ENCODE peak calls at places on chromosomes 3 and 15, in nine cellular contexts. E, V, P, S, J, O, F, A and C are unnamed samples.

GRCh38 chr3:186519021-186519658 is 25.0 kb downstream of the CRYGS start:
- DNase-seq in E (no peak), V (no peak), P (no peak), S (no peak), J (no peak), O (no peak), F (no peak), A (no peak), C (no peak)

GRCh38 chr3:99868438-99868723 is 50.7 kb downstream of the CMSS1 start:
- DNase-seq in E (no peak), V (no peak), P (peak; percentile 41), S (no peak), J (no peak), O (no peak), F (peak; percentile 8), A (no peak), C (peak; percentile 10)

GRCh38 chr3:184300377-184300717 is 1.3 kb downstream of the PSMD2 start:
- DNase-seq in E (no peak), V (no peak), P (peak; percentile 29), S (no peak), J (no peak), O (no peak), F (no peak), A (no peak), C (no peak)

GRCh38 chr3:140508545-140508944 is 169.3 kb upstream of the TRIM42 start:
- DNase-seq in E (no peak), V (no peak), P (no peak), S (no peak), J (no peak), O (no peak), F (no peak), A (no peak), C (no peak)

GRCh38 chr15:79113831-79114230 is 23.3 kb upstream of the RASGRF1 start:
- DNase-seq in E (no peak), V (no peak), P (no peak), S (no peak), J (no peak), O (no peak), F (no peak), A (no peak), C (no peak)

GRCh38 chr15:74234598-74234875 is 1.6 kb upstream of the CCDC33 start:
- DNase-seq in E (no peak), V (no peak), P (no peak), S (no peak), J (no peak), O (no peak), F (no peak), A (no peak), C (no peak)

GRCh38 chr3:41241159-41241558 is 41.9 kb downstream of the CTNNB1 start:
- DNase-seq in E (no peak), V (no peak), P (no peak), S (no peak), J (no peak), O (no peak), F (no peak), A (no peak), C (no peak)

GRCh38 chr3:46065294-46065705 is 38.0 kb upstream of the XCR1 start:
- DNase-seq in E (no peak), V (no peak), P (no peak), S (no peak), J (no peak), O (no peak), F (no peak), A (peak; percentile 57), C (peak; percentile 81)

GRCh38 chr3:32143849-32144757 is 37.7 kb downstream of the GPD1L start:
- DNase-seq in E (peak; percentile 75), V (peak; percentile 57), P (peak; percentile 90), S (peak; percentile 55), J (peak; percentile 80), O (peak; percentile 18), F (peak; percentile 75), A (peak; percentile 42), C (peak; percentile 65)

GRCh38 chr3:46405301-46406079 is 1.4 kb downstream of the CCR5AS start:
- DNase-seq in E (peak; percentile 36), V (peak; percentile 21), P (peak; percentile 69), S (no peak), J (no peak), O (no peak), F (no peak), A (peak; percentile 73), C (peak; percentile 50)

DNA sequence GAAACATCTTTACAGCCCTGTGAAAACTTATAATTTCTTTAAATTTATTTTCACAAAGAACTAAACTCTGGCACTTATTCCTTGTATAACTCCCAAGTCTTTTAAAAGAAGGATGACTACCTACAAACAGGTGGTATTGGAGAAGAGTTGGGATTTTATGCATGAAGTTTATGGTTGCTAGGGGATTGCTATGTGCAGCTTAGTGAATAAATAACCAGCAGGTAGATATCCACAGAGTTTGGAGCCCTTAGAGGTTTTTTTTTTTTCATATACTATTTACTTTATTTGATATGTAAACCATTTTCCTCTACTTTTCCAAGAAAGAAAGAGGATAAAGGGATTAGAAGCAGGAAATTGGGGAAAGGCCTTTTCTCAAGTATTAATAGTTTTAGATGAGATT is 91.5 kb downstream of the GPR156 start:
- DNase-seq in E (no peak), V (no peak), P (no peak), S (no peak), J (no peak), O (no peak), F (no peak), A (no peak), C (no peak)
- H3K36me3 ChIP-seq in E (no peaks in the 10 kb centered on the region), V (no peaks in the 10 kb centered on the region), P (no peaks in the 10 kb centered on the region), S (no peaks in the 10 kb centered on the region), J (no peaks in the 10 kb centered on the region), O (no peaks in the 10 kb centered on the region), F (no peaks in the 10 kb centered on the region), A (no peaks in the 10 kb centered on the region), C (no peaks in the 10 kb centered on the region)

GRCh38 chr3:181278468-181279238 is 289.1 kb upstream of the DNAJC19 start:
- DNase-seq in E (no peak), V (no peak), P (peak; percentile 6), S (no peak), J (peak; percentile 42), O (no peak), F (no peak), A (no peak), C (no peak)
- TF ChIP-seq CTCF in E (no peak), V (no peak), P (no peak), S (no peak), J (peak; percentile 70), O (no peak), F (no peak), A (no peak), C (no peak)

GRCh38 chr3:174442317-174442682 is 416.8 kb upstream of the NAALADL2 start:
- DNase-seq in E (no peak), V (no peak), P (no peak), S (no peak), J (no peak), O (no peak), F (no peak), A (no peak), C (no peak)

GRCh38 chr3:174441588-174442316 is 417.4 kb upstream of the NAALADL2 start:
- DNase-seq in E (no peak), V (no peak), P (peak; percentile 54), S (no peak), J (peak; percentile 74), O (no peak), F (no peak), A (no peak), C (no peak)

GRCh38 chr3:174440350-174440716 is 418.8 kb upstream of the NAALADL2 start:
- DNase-seq in E (peak; percentile 23), V (peak; percentile 42), P (no peak), S (no peak), J (peak; percentile 38), O (no peak), F (no peak), A (peak; percentile 16), C (peak; percentile 17)

GRCh38 chr3:174439621-174440349 is 419.3 kb upstream of the NAALADL2 start:
- DNase-seq in E (peak; percentile 30), V (peak; percentile 35), P (peak; percentile 84), S (peak; percentile 99), J (peak; percentile 18), O (no peak), F (no peak), A (peak; percentile 17), C (peak; percentile 49)

DNA sequence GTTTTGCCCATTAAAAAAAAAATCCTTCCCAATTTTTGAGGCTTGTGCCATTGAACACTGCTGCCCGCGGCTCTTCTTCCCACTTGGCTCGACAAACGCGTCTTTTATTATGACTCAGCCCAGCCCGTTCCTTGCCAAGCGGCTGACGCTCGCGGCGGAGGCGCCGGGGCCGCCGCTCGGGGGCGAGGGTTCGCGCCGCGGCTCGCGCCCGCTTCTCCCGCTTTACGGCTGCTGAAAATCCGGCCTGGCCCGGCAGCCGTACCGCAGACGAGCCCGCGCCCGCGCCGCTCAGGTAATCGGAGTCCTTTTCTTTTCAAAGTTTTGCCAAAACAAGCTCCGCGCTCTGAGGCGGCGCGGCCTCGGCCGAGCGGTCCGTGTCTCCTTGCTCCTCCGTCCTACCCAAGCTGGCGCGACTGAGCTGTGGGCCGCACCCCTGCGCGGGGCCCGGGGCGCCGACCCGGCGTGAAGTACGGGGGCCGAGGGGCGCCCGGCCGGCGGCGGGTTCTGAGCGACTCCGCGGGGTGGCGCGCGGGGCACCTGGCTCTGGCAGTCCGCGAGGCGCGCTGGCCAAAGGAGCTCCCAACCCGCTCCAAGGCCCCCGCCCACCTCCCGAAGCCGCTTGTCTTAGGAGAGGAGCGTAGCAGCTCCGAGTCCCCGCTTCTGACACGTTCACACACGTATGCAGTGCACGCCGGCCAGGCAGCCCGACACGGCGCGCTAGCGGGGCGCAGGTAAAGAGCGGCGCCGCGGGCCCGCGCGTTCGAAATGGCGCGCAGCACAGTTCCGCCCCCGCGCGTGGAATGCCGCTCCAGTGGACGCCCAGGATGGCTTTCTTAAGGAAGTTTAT is 418.2 kb upstream of the NAALADL2 start:
- DNase-seq in E (peak; percentile 89), V (peak; percentile 87), P (peak; percentile 90), S (peak; percentile 68), J (peak; percentile 95), O (peak; percentile 69), F (peak; percentile 51), A (peak; percentile 85), C (peak; percentile 82)
- H3K27me3 ChIP-seq in E (no peaks in the 10 kb centered on the region), V (no peaks in the 10 kb centered on the region), P (no peaks in the 10 kb centered on the region), S (no peaks in the 10 kb centered on the region), J (no peaks in the 10 kb centered on the region), O (no peaks in the 10 kb centered on the region), F (no peaks in the 10 kb centered on the region), A (no peaks in the 10 kb centered on the region), C (no peaks in the 10 kb centered on the region)

GRCh38 chr15:30922469-30923311 is 19.0 kb downstream of the FAN1 start:
- DNase-seq in E (no peak), V (no peak), P (peak; percentile 83), S (peak; percentile 44), J (peak; percentile 89), O (peak; percentile 34), F (no peak), A (peak; percentile 43), C (no peak)

GRCh38 chr15:30923429-30923828 is 19.7 kb downstream of the FAN1 start:
- DNase-seq in E (no peak), V (no peak), P (no peak), S (no peak), J (peak; percentile 30), O (no peak), F (no peak), A (no peak), C (no peak)

GRCh38 chr15:30926161-30926560 is 22.4 kb downstream of the FAN1 start:
- DNase-seq in E (no peak), V (no peak), P (no peak), S (no peak), J (no peak), O (no peak), F (no peak), A (no peak), C (no peak)

GRCh38 chr15:30925686-30926085 is 22.0 kb downstream of the FAN1 start:
- DNase-seq in E (no peak), V (no peak), P (no peak), S (no peak), J (no peak), O (no peak), F (no peak), A (no peak), C (no peak)

GRCh38 chr15:30924353-30924752 is 20.6 kb downstream of the FAN1 start:
- DNase-seq in E (no peak), V (no peak), P (no peak), S (peak; percentile 66), J (no peak), O (no peak), F (no peak), A (no peak), C (no peak)
- H3K36me3 ChIP-seq in E (no peaks in the 10 kb centered on the region), V (no peaks in the 10 kb centered on the region), P (peaks cover 15% of the 10 kb centered on the region), S (peaks cover 15% of the 10 kb centered on the region), J (no peaks in the 10 kb centered on the region), O (no peaks in the 10 kb centered on the region), F (peaks cover 85% of the 10 kb centered on the region), A (peaks cover 28% of the 10 kb centered on the region), C (peaks cover 9% of the 10 kb centered on the region)